ENCODE peak calls at places on chromosome 20, in eight cellular contexts. U is prostate gland; L is right lobe of liver; J is CD4-positive, CD25-positive, alpha-beta regulatory T cell; C is lower lobe of right lung; H is brain microvascular endothelial cell; K is GM23338; W is left lung. O is an unnamed sample.
A peak's percentile ranks its signal among the peaks of the same experiment; 100 is the strongest.

GRCh38 chr20:17083738-17084137 is 143.1 kb upstream of the PCSK2 start:
- DNase-seq in K (peak; percentile 65), W (no peak), C (no peak), U (no peak), H (no peak), J (no peak), L (no peak), O (no peak)

GRCh38 chr20:57241592-57241991 is 24.8 kb downstream of the BMP7 start:
- DNase-seq in C (no peak), J (no peak), K (no peak), W (no peak), H (no peak), L (no peak), U (no peak), O (no peak)

GRCh38 chr20:3661836-3662665 is 1.1 kb downstream of the GFRA4 start:
- DNase-seq in W (no peak), C (no peak), U (no peak), H (no peak), K (no peak), J (no peak), L (no peak), O (no peak)

GRCh38 chr20:4887586-4887985 is 113.7 kb downstream of the SLC23A2 start:
- DNase-seq in C (no peak), J (no peak), L (no peak), W (no peak), U (no peak), K (no peak), H (no peak), O (no peak)

GRCh38 chr20:4038047-4038459 is 22.7 kb upstream of the RNF24 start:
- DNase-seq in J (peak; percentile 89), L (peak; percentile 54), K (peak; percentile 65), W (peak; percentile 91), C (peak; percentile 90), U (peak; percentile 73), H (peak; percentile 39), O (peak; percentile 69)

GRCh38 chr20:46398963-46399362 is 7.5 kb downstream of the ELMO2 start:
- DNase-seq in J (no peak), U (no peak), K (no peak), H (no peak), W (no peak), C (no peak), L (no peak), O (no peak)

GRCh38 chr20:45823949-45824835 is 2.9 kb downstream of the TNNC2 start:
- DNase-seq in J (peak; percentile 38), W (peak; percentile 81), C (peak; percentile 53), L (peak; percentile 61), U (peak; percentile 13), K (peak; percentile 89), H (no peak), O (peak; percentile 63)

GRCh38 chr20:16434087-16434664 is 139.1 kb downstream of the KIF16B start:
- DNase-seq in W (peak; percentile 60), C (peak; percentile 57), J (peak; percentile 0), H (peak; percentile 46), K (peak; percentile 86), L (peak; percentile 33), U (no peak), O (peak; percentile 59)

DNA sequence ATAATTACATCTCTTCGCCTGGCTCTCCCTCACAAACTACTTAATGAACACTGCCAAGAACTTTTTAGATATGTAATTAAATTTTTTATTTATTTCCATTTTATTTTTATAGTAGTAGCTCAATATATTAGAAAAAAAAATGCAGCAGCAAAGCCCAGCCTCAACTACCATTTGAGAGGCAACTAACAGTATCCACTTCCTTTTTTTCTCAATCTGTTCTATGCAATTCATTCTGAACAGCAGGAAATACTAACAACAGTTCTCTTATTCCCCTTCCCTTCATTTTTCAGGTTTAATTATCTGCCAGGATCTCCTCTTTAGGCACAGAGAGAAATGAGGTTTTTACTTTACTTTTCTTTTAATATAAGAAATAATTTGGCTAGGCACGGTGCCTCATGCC is 112.7 kb downstream of the ZNF217 start:
- DNase-seq in K (no peak), U (no peak), J (no peak), L (no peak), C (no peak), W (no peak), H (no peak), O (no peak)
- H3K27ac ChIP-seq in K (no peak overlapping the region), U (no peak overlapping the region), J (no peak overlapping the region), L (no peak overlapping the region), C (no peak overlapping the region), W (no peak overlapping the region), H (no peak overlapping the region), O (no peak overlapping the region)

GRCh38 chr20:19789009-19789408 is 31.0 kb downstream of the RIN2 start:
- DNase-seq in J (no peak), L (no peak), H (no peak), C (no peak), K (peak; percentile 42), W (no peak), U (no peak), O (no peak)
- H3K27ac ChIP-seq in J (no peak overlapping the region), L (no peak overlapping the region), H (no peak overlapping the region), C (no peak overlapping the region), K (no peak overlapping the region), W (no peak overlapping the region), U (no peak overlapping the region), O (no peak overlapping the region)

DNA sequence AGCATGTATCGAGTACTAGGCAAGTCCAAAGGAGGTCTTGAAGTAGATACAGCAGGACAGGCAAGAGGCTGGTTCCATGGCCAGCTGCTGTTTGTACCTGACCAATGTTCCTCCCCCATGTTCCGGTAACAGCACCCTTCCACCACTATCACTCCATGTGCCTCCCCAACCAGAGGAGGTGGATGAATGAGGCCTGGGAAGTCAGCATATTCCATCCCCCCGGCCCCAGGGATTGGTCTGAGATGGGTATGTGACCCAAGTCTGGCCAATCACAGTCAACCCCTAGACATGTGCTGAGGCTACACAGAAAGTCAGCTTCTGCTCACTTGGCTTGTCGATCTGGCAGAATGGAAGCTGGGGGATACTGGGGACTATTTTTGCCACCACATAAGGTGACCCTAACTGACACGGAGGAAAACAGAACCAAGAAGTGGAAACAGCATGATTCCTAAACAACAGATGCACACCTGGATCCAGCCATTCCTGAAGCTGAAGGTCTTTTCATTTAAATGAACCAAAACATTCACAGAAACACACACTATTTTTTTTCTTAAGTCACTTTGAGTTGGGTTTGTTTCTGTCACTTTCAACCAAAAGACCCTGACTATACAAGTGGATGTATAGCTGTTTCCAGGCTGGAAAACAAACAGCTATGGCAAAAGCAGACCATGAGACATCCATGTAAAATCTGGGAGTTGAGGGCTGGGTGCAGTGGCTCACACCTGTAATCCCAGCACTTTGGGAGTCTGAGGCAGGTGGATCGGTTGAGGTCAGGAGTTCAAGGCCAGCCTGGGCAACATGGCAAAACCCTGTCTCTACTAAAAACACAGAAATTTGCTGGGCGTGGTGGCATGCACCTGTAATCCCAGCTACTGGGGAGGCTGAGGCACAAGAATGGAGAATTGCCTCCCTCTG is 70.4 kb upstream of the PTPN1 start:
- DNase-seq in C (no peak), J (no peak), U (no peak), L (no peak), W (no peak), K (no peak), H (no peak), O (no peak)
- H3K27ac ChIP-seq in C (peak overlapping the region; percentile 72), J (no peak overlapping the region), U (no peak overlapping the region), L (peak overlapping the region; percentile 63), W (peak overlapping the region; percentile 3), K (no peak overlapping the region), H (peak overlapping the region; percentile 95), O (no peak overlapping the region)

DNA sequence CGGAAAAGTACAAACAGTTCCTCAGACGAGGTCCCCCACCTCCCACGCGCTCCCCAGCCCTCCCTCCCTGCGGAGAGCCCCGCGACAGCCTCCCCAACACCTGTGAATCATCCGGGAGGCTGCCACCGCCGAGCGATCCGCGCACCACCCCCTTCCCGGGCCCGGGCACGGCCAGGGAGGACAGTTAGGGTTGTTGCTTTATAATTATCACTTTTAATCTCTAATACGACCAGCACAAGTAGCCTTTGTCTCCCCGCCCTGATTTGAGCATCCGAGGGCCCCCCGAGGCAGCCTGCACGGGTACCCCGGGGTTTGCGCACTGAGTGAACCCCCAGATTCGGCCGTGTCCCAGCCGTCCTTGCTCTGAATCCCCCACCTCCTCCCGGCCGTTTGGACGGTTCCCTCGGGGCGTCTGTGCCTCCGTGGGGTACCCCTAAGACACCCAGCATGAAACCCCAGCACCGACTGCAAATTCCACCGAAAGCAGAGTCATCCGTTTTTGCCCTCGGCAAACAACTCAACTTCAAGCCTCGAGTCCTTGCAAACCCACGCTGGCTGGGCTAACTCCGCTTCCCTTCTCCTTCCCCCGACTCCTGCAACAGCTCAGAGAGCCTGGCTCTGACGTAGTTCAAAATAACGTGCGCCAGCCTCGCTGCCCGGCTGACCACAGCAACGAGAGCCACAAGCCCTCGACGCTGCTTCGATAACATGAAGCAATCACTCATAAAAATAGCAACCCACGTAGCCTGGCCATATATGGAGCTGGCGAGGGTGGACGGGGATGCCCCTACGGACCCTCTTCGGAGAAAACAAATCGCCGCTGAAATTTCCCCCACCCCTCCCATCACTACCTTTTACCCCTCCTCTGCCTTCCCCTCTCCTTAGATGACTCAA is 866 bp upstream of the SNAP25 start:
- DNase-seq in U (peak; percentile 44), W (peak; percentile 52), H (peak; percentile 84), L (peak; percentile 35), J (no peak), C (no peak), K (peak; percentile 84), O (no peak)
- H3K27ac ChIP-seq in U (peak overlapping the region; percentile 86), W (peak overlapping the region; percentile 48), H (no peak overlapping the region), L (no peak overlapping the region), J (no peak overlapping the region), C (peak overlapping the region; percentile 66), K (peak overlapping the region; percentile 52), O (no peak overlapping the region)

GRCh38 chr20:50276119-50277063 is 85.8 kb downstream of the CEBPB start:
- DNase-seq in H (no peak), K (no peak), U (no peak), C (peak; percentile 78), J (no peak), W (no peak), L (no peak), O (no peak)
- H3K27ac ChIP-seq in H (no peak overlapping the region), K (no peak overlapping the region), U (no peak overlapping the region), C (peak overlapping the region; percentile 73), J (no peak overlapping the region), W (peak overlapping the region; percentile 59), L (peak overlapping the region; percentile 50), O (no peak overlapping the region)

O was measured in colonic mucosa.